ENCODE peak calls at places on chromosomes 3 and 15, in eight cellular contexts. E, L, N, J, F, G, I and V are unnamed samples.

GRCh38 chr3:184336484-184337230 is 743 bp upstream of the FAM131A start:
- DNase-seq in E (no peak), L (peak; percentile 79), N (peak; percentile 7), J (no peak), F (peak; percentile 43), G (peak; percentile 39), I (no peak), V (no peak)

GRCh38 chr3:189724366-189724765 is 93.2 kb downstream of the TP63 start:
- DNase-seq in E (no peak), L (no peak), N (peak; percentile 6), J (no peak), F (peak; percentile 14), G (peak; percentile 78), I (no peak), V (no peak)

GRCh38 chr3:28699283-28699682 is 350.7 kb upstream of the AZI2 start:
- DNase-seq in E (no peak), L (no peak), N (peak; percentile 58), J (no peak), F (peak; percentile 47), G (no peak), I (no peak), V (no peak)

GRCh38 chr3:41317718-41318117 is 118.4 kb downstream of the CTNNB1 start:
- DNase-seq in E (no peak), L (no peak), N (no peak), J (no peak), F (no peak), G (no peak), I (no peak), V (no peak)

GRCh38 chr3:153285194-153285641 is 123.2 kb downstream of the RAP2B start:
- DNase-seq in E (no peak), L (peak; percentile 45), N (no peak), J (peak; percentile 11), F (no peak), G (no peak), I (no peak), V (no peak)

GRCh38 chr3:46089237-46090011 is 62.1 kb upstream of the XCR1 start:
- DNase-seq in E (no peak), L (peak; percentile 81), N (no peak), J (no peak), F (no peak), G (no peak), I (no peak), V (no peak)

GRCh38 chr15:68389041-68389930 is 42.7 kb downstream of the ITGA11 start:
- DNase-seq in E (no peak), L (no peak), N (no peak), J (peak; percentile 29), F (no peak), G (no peak), I (no peak), V (no peak)

GRCh38 chr3:54632281-54632665 is 295.6 kb downstream of the LRTM1 start:
- DNase-seq in E (no peak), L (no peak), N (no peak), J (no peak), F (no peak), G (no peak), I (no peak), V (no peak)

GRCh38 chr3:113485161-113485609 is 29.8 kb downstream of the SPICE1 start:
- DNase-seq in E (peak; percentile 12), L (no peak), N (no peak), J (no peak), F (no peak), G (no peak), I (peak; percentile 16), V (no peak)

GRCh38 chr3:46667061-46667621 is 26.3 kb downstream of the ALS2CL start:
- DNase-seq in E (no peak), L (peak; percentile 4), N (no peak), J (no peak), F (no peak), G (no peak), I (no peak), V (no peak)

GRCh38 chr3:124779751-124780191 is 49.5 kb downstream of the UMPS start:
- DNase-seq in E (no peak), L (no peak), N (no peak), J (no peak), F (no peak), G (no peak), I (no peak), V (no peak)

GRCh38 chr15:82646250-82647044 is 716 bp downstream of the CPEB1 start:
- DNase-seq in E (no peak), L (no peak), N (peak; percentile 48), J (peak; percentile 74), F (peak; percentile 91), G (peak; percentile 18), I (no peak), V (no peak)